ENCODE peak calls at places on chromosomes 1 and 21, in ten cellular contexts. One of them, this sample, is unnamed.

GRCh38 chr1:182217967-182218366 is 156.5 kb upstream of the ZNF648 start:
- DNase-seq in nephron progenitor cell: no peak
- DNase-seq in neural progenitor cell: no peak
- DNase-seq in epithelial cell of esophagus: peak
- DNase-seq in MM.1S: no peak
- DNase-seq in glutamatergic neuron: no peak
- DNase-seq in WTC11: no peak
- DNase-seq in pancreas: no peak
- DNase-seq in AG10803: no peak
- DNase-seq in body of pancreas: no peak
- DNase-seq in this sample: peak

GRCh38 chr1:234322979-234323378 is 50.3 kb upstream of the COA6 start:
- DNase-seq in nephron progenitor cell: peak
- DNase-seq in neural progenitor cell: peak
- DNase-seq in epithelial cell of esophagus: no peak
- DNase-seq in MM.1S: peak
- DNase-seq in glutamatergic neuron: peak
- DNase-seq in WTC11: peak
- DNase-seq in pancreas: peak
- DNase-seq in AG10803: no peak
- DNase-seq in body of pancreas: peak
- DNase-seq in this sample: no peak

GRCh38 chr1:96416111-96416595 is 305.4 kb upstream of the PTBP2 start:
- DNase-seq in nephron progenitor cell: no peak
- DNase-seq in neural progenitor cell: no peak
- DNase-seq in epithelial cell of esophagus: peak
- DNase-seq in MM.1S: no peak
- DNase-seq in glutamatergic neuron: no peak
- DNase-seq in WTC11: no peak
- DNase-seq in pancreas: no peak
- DNase-seq in AG10803: peak
- DNase-seq in body of pancreas: no peak
- DNase-seq in this sample: peak

GRCh38 chr1:153354515-153355193 is 3.0 kb upstream of the S100A9 start:
- DNase-seq in nephron progenitor cell: no peak
- DNase-seq in neural progenitor cell: no peak
- DNase-seq in epithelial cell of esophagus: no peak
- DNase-seq in MM.1S: no peak
- DNase-seq in glutamatergic neuron: no peak
- DNase-seq in WTC11: no peak
- DNase-seq in pancreas: no peak
- DNase-seq in AG10803: no peak
- DNase-seq in body of pancreas: no peak
- DNase-seq in this sample: no peak

GRCh38 chr1:36856126-36856525 is 178.2 kb downstream of the GRIK3 start:
- DNase-seq in nephron progenitor cell: peak
- DNase-seq in neural progenitor cell: no peak
- DNase-seq in epithelial cell of esophagus: no peak
- DNase-seq in MM.1S: no peak
- DNase-seq in glutamatergic neuron: no peak
- DNase-seq in WTC11: no peak
- DNase-seq in pancreas: no peak
- DNase-seq in AG10803: no peak
- DNase-seq in body of pancreas: no peak
- DNase-seq in this sample: no peak

GRCh38 chr1:65082346-65083040 is 65.5 kb upstream of the AK4 start:
- DNase-seq in nephron progenitor cell: no peak
- DNase-seq in neural progenitor cell: no peak
- DNase-seq in epithelial cell of esophagus: no peak
- DNase-seq in MM.1S: no peak
- DNase-seq in glutamatergic neuron: no peak
- DNase-seq in WTC11: no peak
- DNase-seq in pancreas: no peak
- DNase-seq in AG10803: no peak
- DNase-seq in body of pancreas: no peak
- DNase-seq in this sample: no peak

GRCh38 chr1:67532452-67533216 is 102.4 kb upstream of the SERBP1 start:
- DNase-seq in nephron progenitor cell: peak
- DNase-seq in neural progenitor cell: peak
- DNase-seq in epithelial cell of esophagus: peak
- DNase-seq in MM.1S: peak
- DNase-seq in glutamatergic neuron: peak
- DNase-seq in WTC11: peak
- DNase-seq in pancreas: no peak
- DNase-seq in AG10803: peak
- DNase-seq in body of pancreas: peak
- DNase-seq in this sample: peak

GRCh38 chr1:18109756-18110597 is 2.4 kb downstream of the IGSF21 start:
- DNase-seq in nephron progenitor cell: peak
- DNase-seq in neural progenitor cell: peak
- DNase-seq in epithelial cell of esophagus: no peak
- DNase-seq in MM.1S: no peak
- DNase-seq in glutamatergic neuron: peak
- DNase-seq in WTC11: peak
- DNase-seq in pancreas: no peak
- DNase-seq in AG10803: peak
- DNase-seq in body of pancreas: peak
- DNase-seq in this sample: no peak

GRCh38 chr1:15027515-15027948 is 126.0 kb upstream of the TMEM51 start:
- DNase-seq in nephron progenitor cell: peak
- DNase-seq in neural progenitor cell: peak
- DNase-seq in epithelial cell of esophagus: peak
- DNase-seq in MM.1S: no peak
- DNase-seq in glutamatergic neuron: peak
- DNase-seq in WTC11: peak
- DNase-seq in pancreas: peak
- DNase-seq in AG10803: peak
- DNase-seq in body of pancreas: peak
- DNase-seq in this sample: peak

GRCh38 chr21:36882776-36883175 is 83.7 kb downstream of the HLCS start:
- DNase-seq in nephron progenitor cell: no peak
- DNase-seq in neural progenitor cell: no peak
- DNase-seq in epithelial cell of esophagus: peak
- DNase-seq in MM.1S: no peak
- DNase-seq in glutamatergic neuron: no peak
- DNase-seq in WTC11: no peak
- DNase-seq in pancreas: no peak
- DNase-seq in AG10803: peak
- DNase-seq in body of pancreas: no peak
- DNase-seq in this sample: no peak

GRCh38 chr1:151898519-151898991 is 10.8 kb downstream of the THEM4 start:
- DNase-seq in nephron progenitor cell: no peak
- DNase-seq in neural progenitor cell: no peak
- DNase-seq in epithelial cell of esophagus: no peak
- DNase-seq in MM.1S: no peak
- DNase-seq in glutamatergic neuron: no peak
- DNase-seq in WTC11: no peak
- DNase-seq in pancreas: peak
- DNase-seq in AG10803: no peak
- DNase-seq in body of pancreas: peak
- DNase-seq in this sample: peak

GRCh38 chr1:154441241-154441888 is 36.2 kb downstream of the IL6R start:
- DNase-seq in nephron progenitor cell: no peak
- DNase-seq in neural progenitor cell: no peak
- DNase-seq in epithelial cell of esophagus: no peak
- DNase-seq in MM.1S: no peak
- DNase-seq in glutamatergic neuron: no peak
- DNase-seq in WTC11: no peak
- DNase-seq in pancreas: no peak
- DNase-seq in AG10803: no peak
- DNase-seq in body of pancreas: no peak
- DNase-seq in this sample: no peak

GRCh38 chr1:6103111-6103853 is 57.6 kb downstream of the KCNAB2 start:
- DNase-seq in nephron progenitor cell: peak
- DNase-seq in neural progenitor cell: no peak
- DNase-seq in epithelial cell of esophagus: no peak
- DNase-seq in MM.1S: no peak
- DNase-seq in glutamatergic neuron: peak
- DNase-seq in WTC11: no peak
- DNase-seq in pancreas: peak
- DNase-seq in AG10803: no peak
- DNase-seq in body of pancreas: no peak
- DNase-seq in this sample: no peak

GRCh38 chr1:235783148-235783776 is 83.4 kb downstream of the LYST start:
- DNase-seq in nephron progenitor cell: no peak
- DNase-seq in neural progenitor cell: peak
- DNase-seq in epithelial cell of esophagus: peak
- DNase-seq in MM.1S: peak
- DNase-seq in glutamatergic neuron: no peak
- DNase-seq in WTC11: no peak
- DNase-seq in pancreas: no peak
- DNase-seq in AG10803: peak
- DNase-seq in body of pancreas: no peak
- DNase-seq in this sample: peak

GRCh38 chr1:222928212-222928611 is 113.4 kb downstream of the DISP1 start:
- DNase-seq in nephron progenitor cell: peak
- DNase-seq in neural progenitor cell: peak
- DNase-seq in epithelial cell of esophagus: peak
- DNase-seq in MM.1S: no peak
- DNase-seq in glutamatergic neuron: peak
- DNase-seq in WTC11: peak
- DNase-seq in pancreas: peak
- DNase-seq in AG10803: peak
- DNase-seq in body of pancreas: peak
- DNase-seq in this sample: peak

GRCh38 chr1:183470961-183471747 is 1.1 kb upstream of the SMG7 start:
- DNase-seq in nephron progenitor cell: peak
- DNase-seq in neural progenitor cell: peak
- DNase-seq in epithelial cell of esophagus: peak
- DNase-seq in MM.1S: peak
- DNase-seq in glutamatergic neuron: peak
- DNase-seq in WTC11: peak
- DNase-seq in pancreas: peak
- DNase-seq in AG10803: peak
- DNase-seq in body of pancreas: peak
- DNase-seq in this sample: peak
- TF ChIP-seq CTCF in nephron progenitor cell: no peak
- TF ChIP-seq CTCF in neural progenitor cell: peak
- TF ChIP-seq CTCF in epithelial cell of esophagus: no peak
- TF ChIP-seq CTCF in MM.1S: peak
- TF ChIP-seq CTCF in glutamatergic neuron: no peak
- TF ChIP-seq CTCF in WTC11: no peak
- TF ChIP-seq CTCF in pancreas: no peak
- TF ChIP-seq CTCF in AG10803: no peak
- TF ChIP-seq CTCF in body of pancreas: no peak
- TF ChIP-seq CTCF in this sample: no peak

DNA sequence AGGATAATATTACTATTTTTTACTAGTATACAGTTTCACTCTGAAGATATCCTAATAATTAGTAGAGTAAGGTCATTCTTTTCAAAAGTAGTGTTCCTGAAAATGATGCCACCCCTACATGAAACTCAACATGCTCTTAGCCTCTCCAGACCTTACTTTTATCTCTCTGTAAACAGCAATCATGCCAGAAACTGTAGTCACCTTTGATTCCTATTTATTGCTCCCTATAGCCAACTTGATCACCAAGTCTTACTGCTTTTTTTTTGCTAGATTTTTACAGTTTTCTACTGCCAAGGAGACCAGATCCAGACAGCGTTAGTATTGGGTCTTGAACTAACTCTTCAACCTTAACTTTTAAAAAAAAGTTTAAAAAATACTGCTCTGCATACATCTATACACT is 36.2 kb downstream of the ZNHIT6 start:
- DNase-seq in nephron progenitor cell: no peak
- DNase-seq in neural progenitor cell: no peak
- DNase-seq in epithelial cell of esophagus: no peak
- DNase-seq in MM.1S: no peak
- DNase-seq in glutamatergic neuron: no peak
- DNase-seq in WTC11: no peak
- DNase-seq in pancreas: no peak
- DNase-seq in AG10803: no peak
- DNase-seq in body of pancreas: no peak
- DNase-seq in this sample: no peak
- TF ChIP-seq CTCF in nephron progenitor cell: no peak
- TF ChIP-seq CTCF in neural progenitor cell: no peak
- TF ChIP-seq CTCF in epithelial cell of esophagus: no peak
- TF ChIP-seq CTCF in MM.1S: no peak
- TF ChIP-seq CTCF in glutamatergic neuron: no peak
- TF ChIP-seq CTCF in WTC11: no peak
- TF ChIP-seq CTCF in pancreas: no peak
- TF ChIP-seq CTCF in AG10803: no peak
- TF ChIP-seq CTCF in body of pancreas: no peak
- TF ChIP-seq CTCF in this sample: no peak

DNA sequence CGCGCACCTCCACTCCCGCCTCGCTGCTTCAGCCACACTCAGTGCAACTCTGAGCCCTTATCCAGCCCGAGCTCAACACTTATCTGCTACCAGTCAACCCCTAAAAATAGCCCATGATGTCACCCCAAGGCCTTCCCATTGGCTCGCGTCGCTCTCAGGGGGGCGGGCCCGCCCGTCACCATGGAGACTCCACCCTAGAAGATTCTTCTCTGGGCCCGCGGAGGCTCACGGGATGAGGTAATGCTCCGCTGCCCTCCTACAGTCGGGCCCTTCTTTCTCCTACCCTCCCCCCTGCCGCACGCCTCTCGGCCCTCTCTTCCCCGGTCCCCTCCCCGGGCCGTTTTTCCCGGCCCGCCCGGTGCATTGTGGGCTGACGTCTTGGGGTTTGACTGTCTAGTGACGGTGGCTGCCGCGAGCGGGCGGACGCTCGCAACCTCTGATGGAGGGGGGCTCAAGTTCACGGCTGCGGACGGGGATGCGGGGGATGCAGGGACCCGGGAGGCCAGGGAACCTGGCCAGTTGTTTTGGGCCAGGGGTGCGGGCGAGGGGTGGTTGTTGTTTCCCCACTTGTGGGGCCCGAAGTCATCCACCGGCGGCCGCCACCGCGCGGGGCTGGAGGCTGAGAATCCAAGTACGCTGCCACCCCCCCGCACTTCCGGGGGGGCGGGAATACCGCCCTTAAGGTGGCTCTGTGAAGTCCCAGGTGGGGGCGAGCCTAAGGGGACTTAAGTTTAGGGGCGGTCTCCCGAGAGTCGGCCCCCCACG is at the start of gene JUN:
- DNase-seq in nephron progenitor cell: peak
- DNase-seq in neural progenitor cell: peak
- DNase-seq in epithelial cell of esophagus: peak
- DNase-seq in MM.1S: peak
- DNase-seq in glutamatergic neuron: peak
- DNase-seq in WTC11: peak
- DNase-seq in pancreas: peak
- DNase-seq in AG10803: peak
- DNase-seq in body of pancreas: peak
- DNase-seq in this sample: peak
- TF ChIP-seq CTCF in nephron progenitor cell: no peak
- TF ChIP-seq CTCF in neural progenitor cell: no peak
- TF ChIP-seq CTCF in epithelial cell of esophagus: no peak
- TF ChIP-seq CTCF in MM.1S: no peak
- TF ChIP-seq CTCF in glutamatergic neuron: no peak
- TF ChIP-seq CTCF in WTC11: no peak
- TF ChIP-seq CTCF in pancreas: no peak
- TF ChIP-seq CTCF in AG10803: peak
- TF ChIP-seq CTCF in body of pancreas: no peak
- TF ChIP-seq CTCF in this sample: no peak

DNA sequence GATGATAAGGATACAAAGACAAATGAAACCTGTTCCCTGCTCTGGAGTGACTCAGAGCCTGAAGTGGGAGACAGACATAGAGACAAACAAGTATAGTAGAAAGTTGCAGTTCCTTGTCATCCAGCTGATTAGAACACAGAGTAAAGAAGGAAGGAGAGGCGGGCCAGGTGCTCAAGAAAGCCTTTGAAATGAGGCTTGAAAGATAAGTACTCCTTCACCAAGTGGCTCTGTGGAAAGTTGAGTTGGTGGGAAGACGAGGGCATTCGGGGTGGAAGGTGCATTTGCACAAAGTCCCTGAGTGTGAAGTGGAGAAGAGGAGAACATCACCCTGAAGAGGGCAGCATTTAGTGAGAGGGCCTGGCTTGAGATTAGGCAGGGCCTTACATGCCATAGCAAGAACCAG is 17.0 kb downstream of the MARK1 start:
- DNase-seq in nephron progenitor cell: no peak
- DNase-seq in neural progenitor cell: peak
- DNase-seq in epithelial cell of esophagus: peak
- DNase-seq in MM.1S: no peak
- DNase-seq in glutamatergic neuron: no peak
- DNase-seq in WTC11: peak
- DNase-seq in pancreas: no peak
- DNase-seq in AG10803: peak
- DNase-seq in body of pancreas: no peak
- DNase-seq in this sample: no peak
- TF ChIP-seq CTCF in nephron progenitor cell: no peak
- TF ChIP-seq CTCF in neural progenitor cell: peak
- TF ChIP-seq CTCF in epithelial cell of esophagus: peak
- TF ChIP-seq CTCF in MM.1S: peak
- TF ChIP-seq CTCF in glutamatergic neuron: no peak
- TF ChIP-seq CTCF in WTC11: no peak
- TF ChIP-seq CTCF in pancreas: no peak
- TF ChIP-seq CTCF in AG10803: peak
- TF ChIP-seq CTCF in body of pancreas: no peak
- TF ChIP-seq CTCF in this sample: peak